ENCODE peak calls at places on chromosome 7, in four cellular contexts. One of them, this sample, is unnamed.

GRCh38 chr7:142420554-142421362 is 162.9 kb upstream of the PRSS58 start:
- DNase-seq in iris pigment epithelial cell: peak
- DNase-seq in left cardiac atrium: no peak
- DNase-seq in GF-D8: peak
- DNase-seq in this sample: peak

GRCh38 chr7:38477333-38477732 is 153.8 kb downstream of the AMPH start:
- DNase-seq in iris pigment epithelial cell: no peak
- DNase-seq in left cardiac atrium: no peak
- DNase-seq in GF-D8: no peak
- DNase-seq in this sample: no peak

GRCh38 chr7:89283311-89283710 is 487.8 kb upstream of the TEX47 start:
- DNase-seq in iris pigment epithelial cell: no peak
- DNase-seq in left cardiac atrium: no peak
- DNase-seq in GF-D8: no peak
- DNase-seq in this sample: no peak

GRCh38 chr7:45069444-45070253 is 19.1 kb downstream of the NACAD start:
- DNase-seq in iris pigment epithelial cell: no peak
- DNase-seq in left cardiac atrium: no peak
- DNase-seq in GF-D8: no peak
- DNase-seq in this sample: no peak

GRCh38 chr7:139108256-139109187 is 998 bp downstream of the ZC3HAV1 start:
- DNase-seq in iris pigment epithelial cell: peak
- DNase-seq in left cardiac atrium: peak
- DNase-seq in GF-D8: no peak
- DNase-seq in this sample: peak

GRCh38 chr7:157044151-157044687 is 33.8 kb upstream of the MNX1 start:
- DNase-seq in iris pigment epithelial cell: no peak
- DNase-seq in left cardiac atrium: no peak
- DNase-seq in GF-D8: no peak
- DNase-seq in this sample: no peak

GRCh38 chr7:30171753-30172447 is 37.1 kb downstream of the MTURN start:
- DNase-seq in iris pigment epithelial cell: peak
- DNase-seq in left cardiac atrium: no peak
- DNase-seq in GF-D8: no peak
- DNase-seq in this sample: peak

GRCh38 chr7:24214670-24215069 is 69.3 kb upstream of the NPY start:
- DNase-seq in iris pigment epithelial cell: no peak
- DNase-seq in left cardiac atrium: no peak
- DNase-seq in GF-D8: no peak
- DNase-seq in this sample: peak

GRCh38 chr7:39948375-39948774 is 1.7 kb upstream of the CDK13 start:
- DNase-seq in iris pigment epithelial cell: no peak
- DNase-seq in left cardiac atrium: no peak
- DNase-seq in GF-D8: no peak
- DNase-seq in this sample: no peak

GRCh38 chr7:92644406-92645113 is 54.4 kb upstream of the FAM133B start:
- DNase-seq in iris pigment epithelial cell: peak
- DNase-seq in left cardiac atrium: peak
- DNase-seq in GF-D8: no peak
- DNase-seq in this sample: peak

GRCh38 chr7:136033413-136034031 is 56.4 kb upstream of the MTPN start:
- DNase-seq in iris pigment epithelial cell: no peak
- DNase-seq in left cardiac atrium: no peak
- DNase-seq in GF-D8: no peak
- DNase-seq in this sample: peak

GRCh38 chr7:16428672-16429071 is 7.3 kb upstream of the CRPPA start:
- DNase-seq in iris pigment epithelial cell: peak
- DNase-seq in left cardiac atrium: no peak
- DNase-seq in GF-D8: no peak
- DNase-seq in this sample: peak

GRCh38 chr7:38318803-38319416 is 45.5 kb upstream of the TARP start:
- DNase-seq in iris pigment epithelial cell: peak
- DNase-seq in left cardiac atrium: no peak
- DNase-seq in GF-D8: peak
- DNase-seq in this sample: peak

GRCh38 chr7:78178319-78178718 is 379.7 kb downstream of the PHTF2 start:
- DNase-seq in iris pigment epithelial cell: peak
- DNase-seq in left cardiac atrium: no peak
- DNase-seq in GF-D8: no peak
- DNase-seq in this sample: peak

GRCh38 chr7:31249671-31250070 is 90.9 kb downstream of the NEUROD6 start:
- DNase-seq in iris pigment epithelial cell: no peak
- DNase-seq in left cardiac atrium: no peak
- DNase-seq in GF-D8: no peak
- DNase-seq in this sample: no peak

GRCh38 chr7:44646176-44646920 is 39.9 kb downstream of the OGDH start:
- DNase-seq in iris pigment epithelial cell: peak
- DNase-seq in left cardiac atrium: no peak
- DNase-seq in GF-D8: no peak
- DNase-seq in this sample: no peak

GRCh38 chr7:122430710-122431109 is 126.2 kb upstream of the FEZF1 start:
- DNase-seq in iris pigment epithelial cell: peak
- DNase-seq in left cardiac atrium: no peak
- DNase-seq in GF-D8: no peak
- DNase-seq in this sample: no peak

GRCh38 chr7:108581655-108582491 is 12.2 kb downstream of the DNAJB9 start:
- DNase-seq in iris pigment epithelial cell: peak
- DNase-seq in left cardiac atrium: no peak
- DNase-seq in GF-D8: no peak
- DNase-seq in this sample: peak

GRCh38 chr7:130970696-130971095 is 236.7 kb upstream of the KLF14 start:
- DNase-seq in iris pigment epithelial cell: no peak
- DNase-seq in left cardiac atrium: no peak
- DNase-seq in GF-D8: no peak
- DNase-seq in this sample: peak

GRCh38 chr7:142569851-142570250 is 179.4 kb upstream of the PRSS1 start:
- DNase-seq in iris pigment epithelial cell: peak
- DNase-seq in left cardiac atrium: no peak
- DNase-seq in GF-D8: no peak
- DNase-seq in this sample: no peak

GRCh38 chr7:133794490-133794889 is 332.6 kb upstream of the LRGUK start:
- DNase-seq in iris pigment epithelial cell: no peak
- DNase-seq in left cardiac atrium: peak
- DNase-seq in GF-D8: no peak
- DNase-seq in this sample: peak

GRCh38 chr7:143252002-143252401 is 11.2 kb upstream of the GSTK1 start:
- DNase-seq in iris pigment epithelial cell: no peak
- DNase-seq in left cardiac atrium: no peak
- DNase-seq in GF-D8: peak
- DNase-seq in this sample: no peak

GRCh38 chr7:38410056-38410455 is 136.6 kb upstream of the TARP start:
- DNase-seq in iris pigment epithelial cell: no peak
- DNase-seq in left cardiac atrium: no peak
- DNase-seq in GF-D8: no peak
- DNase-seq in this sample: no peak

GRCh38 chr7:3436746-3437145 is 135.7 kb downstream of the SDK1 start:
- DNase-seq in iris pigment epithelial cell: peak
- DNase-seq in left cardiac atrium: no peak
- DNase-seq in GF-D8: no peak
- DNase-seq in this sample: peak

GRCh38 chr7:28921822-28922221 is 36.3 kb downstream of the TRIL start:
- DNase-seq in iris pigment epithelial cell: peak
- DNase-seq in left cardiac atrium: no peak
- DNase-seq in GF-D8: no peak
- DNase-seq in this sample: peak

GRCh38 chr7:128139406-128139805 is 101.7 kb upstream of the LEP start:
- DNase-seq in iris pigment epithelial cell: no peak
- DNase-seq in left cardiac atrium: no peak
- DNase-seq in GF-D8: no peak
- DNase-seq in this sample: no peak

GRCh38 chr7:94154858-94155257 is 150.7 kb upstream of the BET1 start:
- DNase-seq in iris pigment epithelial cell: no peak
- DNase-seq in left cardiac atrium: no peak
- DNase-seq in GF-D8: no peak
- DNase-seq in this sample: no peak

GRCh38 chr7:132516042-132516840 is 60.0 kb downstream of the PLXNA4 start:
- DNase-seq in iris pigment epithelial cell: peak
- DNase-seq in left cardiac atrium: no peak
- DNase-seq in GF-D8: no peak
- DNase-seq in this sample: peak

GRCh38 chr7:139523199-139523941 is at the start of gene CLEC2L:
- DNase-seq in iris pigment epithelial cell: no peak
- DNase-seq in left cardiac atrium: no peak
- DNase-seq in GF-D8: no peak
- DNase-seq in this sample: peak

GRCh38 chr7:22576941-22577927 is 77.2 kb upstream of the STEAP1B start:
- DNase-seq in iris pigment epithelial cell: peak
- DNase-seq in left cardiac atrium: peak
- DNase-seq in GF-D8: peak
- DNase-seq in this sample: peak

This sample was measured in mesenchymal stem cell.